ENCODE peak calls at places on chromosomes 4 and X, in eight cellular contexts. C is GM12865, Z is heart right ventricle, T is upper lobe of right lung, J is fibroblast of lung, S is mammary epithelial cell, Y is fibroblast of the aortic adventitia, Q is fibroblast of mammary gland. F is an unnamed sample.

GRCh38 chr4:51885371-51885770 is 42.4 kb downstream of the DCUN1D4 start:
- DNase-seq in Y (peak; percentile 36), S (no peak), T (no peak), Z (no peak), C (peak; percentile 24), Q (peak; percentile 28), J (peak; percentile 32), F (no peak)

GRCh38 chrX:134734343-134735001 is 76.2 kb upstream of the PLAC1 start:
- DNase-seq in S (no peak), C (peak; percentile 3), Y (peak; percentile 78), Q (peak; percentile 73), Z (no peak), J (peak; percentile 87), T (no peak), F (no peak)

GRCh38 chr4:64068096-64068495 is 341.2 kb downstream of the TECRL start:
- DNase-seq in Z (no peak), C (no peak), Y (no peak), Q (no peak), S (no peak), J (peak; percentile 6), T (no peak), F (no peak)

GRCh38 chr4:159248383-159249178 is 145.7 kb downstream of the RAPGEF2 start:
- DNase-seq in J (peak; percentile 69), C (no peak), T (no peak), Z (no peak), S (no peak), Y (peak; percentile 85), Q (peak; percentile 92), F (no peak)

GRCh38 chr4:156581693-156582092 is 389.9 kb downstream of the PDGFC start:
- DNase-seq in Y (peak; percentile 18), C (no peak), Z (no peak), J (no peak), T (no peak), Q (no peak), S (no peak), F (no peak)

GRCh38 chr4:166153539-166153938 is 280.5 kb downstream of the TLL1 start:
- DNase-seq in C (no peak), Z (no peak), S (no peak), Y (peak; percentile 88), T (no peak), J (peak; percentile 2), Q (peak; percentile 69), F (no peak)

GRCh38 chr4:118754890-118755289 is 69.7 kb downstream of the METTL14 start:
- DNase-seq in T (no peak), C (no peak), S (no peak), Q (no peak), Z (no peak), Y (no peak), J (no peak), F (no peak)

GRCh38 chr4:8747467-8747841 is 124.2 kb downstream of the HMX1 start:
- DNase-seq in Y (no peak), S (no peak), T (peak; percentile 38), J (no peak), C (no peak), Z (no peak), Q (no peak), F (no peak)

GRCh38 chr4:64729561-64729960 is 320.3 kb upstream of the TECRL start:
- DNase-seq in Y (no peak), T (no peak), Q (no peak), J (no peak), C (no peak), Z (no peak), S (no peak), F (no peak)

GRCh38 chrX:30735839-30736238 is 82.6 kb downstream of the GK start:
- DNase-seq in T (no peak), Q (peak; percentile 62), Y (peak; percentile 59), Z (peak; percentile 11), C (peak; percentile 70), S (peak; percentile 47), J (peak; percentile 22), F (peak; percentile 21)

GRCh38 chr4:103994059-103994458 is 274.3 kb upstream of the TACR3 start:
- DNase-seq in C (peak; percentile 31), J (no peak), Y (no peak), T (no peak), Q (peak; percentile 41), S (peak; percentile 18), Z (no peak), F (no peak)

GRCh38 chr4:1310031-1310795 is 20.5 kb downstream of the MAEA start:
- DNase-seq in S (peak; percentile 76), T (peak; percentile 46), Z (no peak), Q (peak; percentile 57), J (no peak), C (no peak), Y (peak; percentile 10), F (no peak)

GRCh38 chr4:48909697-48910096 is 3.1 kb upstream of the OCIAD2 start:
- DNase-seq in Q (peak; percentile 99), S (peak; percentile 99), Z (no peak), Y (peak; percentile 96), J (peak; percentile 99), T (no peak), C (no peak), F (no peak)

GRCh38 chrX:150314186-150314585 is 48.9 kb upstream of the MAMLD1 start:
- DNase-seq in T (no peak), C (no peak), J (no peak), S (no peak), Z (no peak), Q (no peak), Y (no peak), F (no peak)

GRCh38 chrX:113353134-113353533 is 512.5 kb upstream of the AMOT start:
- DNase-seq in J (no peak), C (no peak), T (no peak), Y (no peak), S (no peak), Q (no peak), Z (no peak), F (no peak)

GRCh38 chrX:150163181-150163930 is 199.8 kb upstream of the MAMLD1 start:
- DNase-seq in Y (peak; percentile 22), Z (no peak), T (no peak), S (no peak), C (no peak), Q (no peak), J (no peak), F (no peak)

GRCh38 chr4:3494501-3494900 is 31.4 kb downstream of the DOK7 start:
- DNase-seq in Y (no peak), S (no peak), C (no peak), Q (no peak), J (no peak), Z (no peak), T (no peak), F (no peak)

DNA sequence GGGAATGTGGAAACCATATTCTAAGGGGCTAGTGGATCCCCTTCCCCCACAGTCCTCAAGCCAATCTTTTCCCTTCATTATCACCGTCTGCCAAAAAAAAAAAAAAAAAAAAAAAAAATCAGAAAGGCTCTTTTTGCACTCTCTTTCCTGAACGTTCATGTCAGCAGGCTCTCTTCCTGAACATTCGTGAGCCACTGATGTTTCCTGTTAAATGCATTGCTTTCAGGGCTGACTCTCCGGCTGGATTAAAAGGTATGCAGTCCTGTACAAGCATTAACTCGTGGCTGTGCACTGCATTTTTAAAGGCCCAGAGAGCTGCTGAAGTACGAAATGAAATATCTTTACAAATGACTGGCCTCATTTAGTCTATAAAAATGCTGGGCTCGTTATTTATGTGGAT is 34.0 kb upstream of the TSPAN5 start:
- DNase-seq in Y (no peak), Z (no peak), T (no peak), Q (no peak), C (no peak), S (no peak), J (no peak), F (no peak)
- TF ChIP-seq CTCF in Y (no peak), Z (no peak), T (no peak), Q (no peak), C (no peak), S (no peak), J (no peak), F (no peak)

GRCh38 chr4:40197879-40198689 is 1.3 kb downstream of the RHOH start:
- DNase-seq in T (no peak), S (no peak), Q (no peak), Y (no peak), C (peak; percentile 71), J (no peak), Z (no peak), F (no peak)

GRCh38 chr4:40194602-40195161 is 2.1 kb upstream of the RHOH start:
- DNase-seq in J (no peak), Y (peak; percentile 14), C (peak; percentile 77), Q (no peak), T (no peak), Z (no peak), S (no peak), F (no peak)

GRCh38 chr4:40196260-40196659 is 571 bp upstream of the RHOH start:
- DNase-seq in C (peak; percentile 62), T (no peak), Q (no peak), J (no peak), S (no peak), Y (no peak), Z (no peak), F (no peak)

GRCh38 chr4:40195182-40196177 is 1.4 kb upstream of the RHOH start:
- DNase-seq in J (no peak), Y (no peak), S (no peak), C (peak; percentile 49), Q (no peak), T (no peak), Z (no peak), F (no peak)

DNA sequence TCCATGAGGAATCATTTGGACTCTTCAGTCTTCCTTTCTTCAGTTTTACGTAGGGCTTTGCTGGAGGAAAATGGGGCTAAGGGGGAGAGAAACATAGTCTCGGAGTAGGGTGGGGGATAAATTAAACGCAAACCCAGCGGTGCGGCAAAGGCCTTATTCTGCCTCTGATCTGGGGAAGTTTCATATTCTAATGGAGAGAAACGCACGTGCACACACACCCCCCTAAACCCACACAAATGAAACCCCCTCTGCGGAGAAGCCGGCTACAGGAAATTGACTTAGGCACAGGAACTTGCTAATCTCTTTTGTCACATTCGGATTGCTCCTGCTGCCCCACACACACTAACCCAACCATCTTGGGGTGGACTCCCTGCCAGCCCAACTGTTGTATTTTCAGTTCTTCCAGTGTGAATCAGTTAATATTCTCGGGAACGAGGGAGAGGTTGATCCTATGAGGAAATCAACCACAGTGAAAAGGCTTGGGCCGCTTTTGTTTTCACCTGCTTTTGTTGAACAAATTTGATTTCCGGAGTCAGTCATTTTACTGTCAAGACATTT is at the start of gene RHOH:
- DNase-seq in Y (no peak), S (no peak), C (peak; percentile 95), J (no peak), Z (no peak), T (no peak), Q (no peak), F (peak; percentile 88)
- H3K4me3 ChIP-seq in Y (no peak within 1 kb of the TSS), S (no peak within 1 kb of the TSS), C (peak within 1 kb of the TSS; percentile 87), J (no peak within 1 kb of the TSS), Z (no peak within 1 kb of the TSS), T (peak within 1 kb of the TSS; percentile 42), Q (no peak within 1 kb of the TSS), F (peak within 1 kb of the TSS; percentile 97)

DNA sequence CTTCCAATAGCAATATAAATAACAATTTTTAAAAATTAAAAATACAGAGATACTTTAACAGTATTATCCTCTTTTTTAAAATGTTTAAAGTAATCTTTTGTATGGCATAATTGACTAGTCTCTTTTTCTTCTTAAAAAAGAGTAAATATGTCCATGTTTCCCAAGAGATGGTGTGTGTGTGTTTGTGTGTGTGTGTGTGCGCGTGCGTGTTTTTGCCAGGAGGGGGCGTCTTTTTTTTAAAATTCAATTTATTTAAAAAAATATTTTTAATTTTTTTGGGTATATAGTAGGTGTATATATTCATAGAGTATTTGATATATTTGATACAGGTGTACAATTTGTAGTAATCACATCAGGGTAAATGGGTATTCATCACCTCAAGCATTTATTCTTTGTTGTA is 1073.7 kb downstream of the PCDH7 start:
- DNase-seq in Q (peak; percentile 1), Z (no peak), S (no peak), T (no peak), C (no peak), J (no peak), Y (no peak), F (no peak)
- TF ChIP-seq CTCF in Q (peak; percentile 11), Z (no peak), S (peak; percentile 36), T (no peak), C (no peak), J (peak; percentile 32), Y (peak; percentile 38), F (no peak)

GRCh38 chr4:143402776-143403550 is 66.3 kb downstream of the GAB1 start:
- DNase-seq in T (no peak), Q (no peak), Y (no peak), Z (no peak), C (peak; percentile 44), J (no peak), S (no peak), F (no peak)
- H3K4me3 ChIP-seq in T (no peak overlapping the region), Q (no peak overlapping the region), Y (no peak overlapping the region), Z (no peak overlapping the region), C (no peak overlapping the region), J (no peak overlapping the region), S (no peak overlapping the region), F (no peak overlapping the region)